ENCODE peak calls at places on chromosome 17, in seven cellular contexts. N is ELR, Q is AG04449, D is NCI-H1105 treated with DMSO at 0.1 percent for 48 hours, V is amniotic stem cell, L is endothelial cell, F is ovary. G is an unnamed sample.

GRCh38 chr17:73638556-73638955 is 5.7 kb downstream of the SDK2 start:
- DNase-seq in N (no peak), Q (no peak), D (no peak), V (no peak), L (no peak), F (no peak), G (no peak)

GRCh38 chr17:20092292-20092867 is 83.2 kb downstream of the SPECC1 start:
- DNase-seq in N (no peak), Q (no peak), D (no peak), V (no peak), L (no peak), F (no peak), G (no peak)

GRCh38 chr17:40344321-40345160 is 20.0 kb downstream of the GJD3 start:
- DNase-seq in N (no peak), Q (no peak), D (no peak), V (no peak), L (no peak), F (peak; percentile 45), G (no peak)

GRCh38 chr17:59331929-59332889 is 754 bp downstream of the YPEL2 start:
- DNase-seq in N (peak; percentile 47), Q (no peak), D (no peak), V (no peak), L (peak; percentile 46), F (peak; percentile 76), G (peak; percentile 66)

GRCh38 chr17:7336240-7337175 is at the start of gene ACAP1:
- DNase-seq in N (no peak), Q (no peak), D (no peak), V (no peak), L (peak; percentile 13), F (no peak), G (peak; percentile 18)

GRCh38 chr17:55187371-55187770 is 77.4 kb upstream of the HLF start:
- DNase-seq in N (no peak), Q (no peak), D (no peak), V (no peak), L (no peak), F (no peak), G (no peak)

GRCh38 chr17:19897901-19898300 is 30.2 kb upstream of the ULK2 start:
- DNase-seq in N (peak; percentile 81), Q (peak; percentile 47), D (no peak), V (no peak), L (no peak), F (no peak), G (no peak)

GRCh38 chr17:40900819-40901356 is 15.8 kb upstream of the KRT20 start:
- DNase-seq in N (no peak), Q (no peak), D (no peak), V (no peak), L (no peak), F (no peak), G (no peak)

GRCh38 chr17:43982171-43982570 is 22.3 kb upstream of the NAGS start:
- DNase-seq in N (no peak), Q (no peak), D (no peak), V (no peak), L (no peak), F (no peak), G (no peak)

GRCh38 chr17:39114744-39115534 is 36.5 kb downstream of the PLXDC1 start:
- DNase-seq in N (peak; percentile 74), Q (no peak), D (no peak), V (peak; percentile 8), L (no peak), F (no peak), G (no peak)

GRCh38 chr17:68460715-68461114 is 3.4 kb upstream of the WIPI1 start:
- DNase-seq in N (no peak), Q (no peak), D (no peak), V (no peak), L (no peak), F (no peak), G (no peak)

GRCh38 chr17:6666077-6666521 is 14.5 kb downstream of the C17orf100 start:
- DNase-seq in N (peak; percentile 82), Q (no peak), D (peak; percentile 70), V (peak; percentile 67), L (peak; percentile 79), F (peak; percentile 78), G (peak; percentile 75)